ENCODE peak calls at places on chromosomes 13 and 19, in nine cellular contexts. H is stimulated activated CD8-positive, alpha-beta memory T cell treated with anti-CD3 and anti-CD28 coated beads, Interleukin-15, amount 100 ng/mL, for 4 hours; U is fibroblast of lung; F is GM04504; M is MM.1S; E is left ventricle myocardium inferior; A is T-cell; C is Kasumi-1; D is effector memory CD8-positive, alpha-beta T cell. V is an unnamed sample.

GRCh38 chr13:99260216-99260615 is 2.0 kb upstream of the GPR18 start:
- DNase-seq in A (no peak), E (no peak), U (peak; percentile 32), M (no peak), D (no peak), C (no peak), F (no peak), H (no peak), V (no peak)

GRCh38 chr13:67094952-67095351 is 135.2 kb downstream of the PCDH9 start:
- DNase-seq in F (no peak), M (no peak), E (no peak), H (no peak), D (no peak), C (no peak), A (no peak), U (peak; percentile 49), V (no peak)

GRCh38 chr19:18899624-18900560 is 3.9 kb upstream of the CERS1 start:
- DNase-seq in M (no peak), F (no peak), E (no peak), U (no peak), C (no peak), D (no peak), A (no peak), H (no peak), V (peak; percentile 66)

GRCh38 chr13:94160875-94161274 is 318.6 kb downstream of the DCT start:
- DNase-seq in E (no peak), U (no peak), M (no peak), A (no peak), F (no peak), C (no peak), D (no peak), H (no peak), V (no peak)

GRCh38 chr19:2149980-2150793 is 1.2 kb downstream of the AP3D1 start:
- DNase-seq in D (no peak), H (no peak), E (no peak), M (no peak), F (no peak), A (no peak), U (peak; percentile 35), C (no peak), V (no peak)

GRCh38 chr13:104553156-104553555 is 1486.9 kb upstream of the SLC10A2 start:
- DNase-seq in D (no peak), H (no peak), C (no peak), A (no peak), U (peak; percentile 83), E (no peak), F (no peak), M (no peak), V (no peak)

GRCh38 chr19:40799558-40800338 is 757 bp downstream of the EGLN2 start:
- DNase-seq in C (no peak), E (peak; percentile 70), D (no peak), H (no peak), U (no peak), M (no peak), A (no peak), F (no peak), V (no peak)

GRCh38 chr13:89965252-89965651 is 1382.2 kb upstream of the MIR17HG start:
- DNase-seq in D (no peak), F (no peak), C (no peak), E (no peak), H (no peak), U (no peak), M (no peak), A (no peak), V (no peak)

GRCh38 chr13:109945206-109945960 is 159.0 kb upstream of the IRS2 start:
- DNase-seq in E (no peak), H (no peak), U (peak; percentile 66), M (no peak), C (no peak), A (no peak), D (no peak), F (peak; percentile 76), V (no peak)

GRCh38 chr19:9054768-9055167 is 32.1 kb upstream of the OR1M1 start:
- DNase-seq in F (no peak), A (no peak), M (no peak), U (no peak), D (no peak), H (no peak), E (no peak), C (peak; percentile 7), V (no peak)

GRCh38 chr19:55368701-55369563 is 1.3 kb downstream of the IL11 start:
- DNase-seq in A (no peak), C (no peak), H (no peak), D (no peak), M (no peak), F (no peak), U (peak; percentile 68), E (no peak), V (no peak)

GRCh38 chr19:42268704-42269517 is at the start of gene CIC:
- DNase-seq in A (peak; percentile 100), M (peak; percentile 100), U (peak; percentile 100), D (peak; percentile 98), F (peak; percentile 100), E (peak; percentile 99), H (peak; percentile 98), C (peak; percentile 100), V (peak; percentile 99)

GRCh38 chr13:48527955-48528354 is 4.9 kb downstream of the RCBTB2 start:
- DNase-seq in U (no peak), C (no peak), H (no peak), E (no peak), D (no peak), M (no peak), F (no peak), A (no peak), V (no peak)

GRCh38 chr13:25085125-25085742 is 10.7 kb upstream of the PABPC3 start:
- DNase-seq in M (peak; percentile 20), U (peak; percentile 37), F (peak; percentile 8), D (no peak), A (no peak), C (peak; percentile 12), E (no peak), H (no peak), V (no peak)

GRCh38 chr13:23754506-23754905 is 134.7 kb downstream of the MIPEP start:
- DNase-seq in H (no peak), U (no peak), F (no peak), D (no peak), A (peak; percentile 12), C (no peak), E (no peak), M (no peak), V (no peak)

GRCh38 chr19:29779921-29780320 is 31.9 kb upstream of the CCNE1 start:
- DNase-seq in C (peak; percentile 24), F (no peak), U (no peak), E (no peak), A (no peak), H (no peak), D (no peak), M (no peak), V (no peak)

GRCh38 chr19:1453525-1454371 is 3.8 kb downstream of the APC2 start:
- DNase-seq in M (no peak), E (no peak), D (no peak), F (no peak), A (no peak), H (no peak), U (peak; percentile 24), C (no peak), V (no peak)

GRCh38 chr13:95457294-95457693 is 95.2 kb upstream of the CLDN10 start:
- DNase-seq in E (no peak), C (peak; percentile 10), H (no peak), F (no peak), A (no peak), D (no peak), M (peak; percentile 98), U (no peak), V (no peak)

GRCh38 chr13:98466634-98467236 is 110.2 kb downstream of the STK24 start:
- DNase-seq in E (no peak), C (peak; percentile 33), D (no peak), M (no peak), U (peak; percentile 59), H (no peak), F (no peak), A (peak; percentile 20), V (no peak)

GRCh38 chr13:113591750-113592149 is 7.2 kb downstream of the TFDP1 start:
- DNase-seq in E (no peak), F (no peak), H (no peak), A (no peak), M (no peak), D (no peak), C (no peak), U (no peak), V (no peak)

GRCh38 chr13:68940049-68940448 is 1167.6 kb upstream of the ATXN8OS start:
- DNase-seq in M (no peak), C (no peak), A (no peak), H (no peak), U (no peak), D (no peak), F (no peak), E (no peak), V (no peak)

GRCh38 chr13:40206241-40207109 is 460.0 kb downstream of the FOXO1 start:
- DNase-seq in D (no peak), F (no peak), M (no peak), U (peak; percentile 81), E (no peak), A (peak; percentile 44), C (peak; percentile 11), H (no peak), V (no peak)

GRCh38 chr19:4713384-4713951 is 10.2 kb downstream of the DPP9 start:
- DNase-seq in U (peak; percentile 100), F (peak; percentile 98), A (no peak), H (no peak), C (no peak), E (peak; percentile 85), M (no peak), D (no peak), V (no peak)

GRCh38 chr19:18883530-18884304 is 12.2 kb downstream of the CERS1 start:
- DNase-seq in M (peak; percentile 1), U (no peak), A (no peak), E (no peak), H (no peak), F (no peak), D (no peak), C (no peak), V (no peak)

GRCh38 chr19:45213031-45213430 is 32.2 kb downstream of the EXOC3L2 start:
- DNase-seq in D (no peak), F (no peak), E (no peak), M (no peak), U (no peak), A (no peak), H (no peak), C (no peak), V (no peak)

GRCh38 chr19:3398900-3399278 is 32.5 kb downstream of the NFIC start:
- DNase-seq in D (no peak), A (no peak), C (no peak), U (no peak), M (no peak), F (no peak), E (no peak), H (no peak), V (no peak)

GRCh38 chr19:843836-844299 is 3.1 kb downstream of the PRTN3 start:
- DNase-seq in E (no peak), F (no peak), H (no peak), M (no peak), C (no peak), A (no peak), U (no peak), D (no peak), V (no peak)

GRCh38 chr13:44912617-44913016 is 76.7 kb downstream of the NUFIP1 start:
- DNase-seq in A (no peak), D (no peak), F (no peak), M (no peak), E (no peak), C (no peak), H (no peak), U (no peak), V (no peak)

GRCh38 chr13:26855921-26856320 is 95.3 kb upstream of the GPR12 start:
- DNase-seq in C (no peak), E (no peak), F (no peak), D (no peak), U (no peak), H (no peak), A (no peak), M (no peak), V (no peak)

GRCh38 chr13:42487221-42487620 is 86.7 kb upstream of the TNFSF11 start:
- DNase-seq in D (no peak), H (no peak), C (no peak), U (no peak), E (no peak), M (no peak), A (no peak), F (no peak), V (no peak)

GRCh38 chr19:13849991-13850909 is 26.7 kb upstream of the NANOS3 start:
- DNase-seq in M (peak; percentile 27), U (peak; percentile 56), D (peak; percentile 69), A (peak; percentile 54), H (no peak), C (no peak), E (peak; percentile 88), F (no peak), V (no peak)

V was measured in type B pancreatic cell.